ENCODE peak calls at places on chromosome 7, in five cellular contexts. One of them, this sample, is unnamed.

GRCh38 chr7:140541513-140542192 is 62.3 kb upstream of the MKRN1 start:
- DNase-seq in A549: peak; percentile 91
- DNase-seq in AG10803: peak; percentile 88
- DNase-seq in cardiac fibroblast: peak; percentile 92
- DNase-seq in CD8-positive, alpha-beta T cell: no peak
- DNase-seq in this sample: no peak

GRCh38 chr7:27303021-27303420 is 60.4 kb downstream of the EVX1 start:
- DNase-seq in A549: no peak
- DNase-seq in cardiac fibroblast: no peak
- DNase-seq in CD8-positive, alpha-beta T cell: no peak
- DNase-seq in AG10803: peak; percentile 6
- DNase-seq in this sample: no peak

GRCh38 chr7:64888561-64888900 is 14.5 kb upstream of the ZNF273 start:
- DNase-seq in cardiac fibroblast: no peak
- DNase-seq in A549: no peak
- DNase-seq in AG10803: no peak
- DNase-seq in CD8-positive, alpha-beta T cell: no peak
- DNase-seq in this sample: no peak

GRCh38 chr7:100127866-100128601 is 1.3 kb downstream of the MBLAC1 start:
- DNase-seq in A549: no peak
- DNase-seq in CD8-positive, alpha-beta T cell: peak; percentile 29
- DNase-seq in AG10803: no peak
- DNase-seq in cardiac fibroblast: no peak
- DNase-seq in this sample: peak; percentile 46

GRCh38 chr7:31517103-31517502 is 3.2 kb downstream of the ITPRID1 start:
- DNase-seq in CD8-positive, alpha-beta T cell: no peak
- DNase-seq in cardiac fibroblast: no peak
- DNase-seq in A549: no peak
- DNase-seq in AG10803: no peak
- DNase-seq in this sample: no peak

GRCh38 chr7:16099302-16099832 is 322.0 kb downstream of the CRPPA start:
- DNase-seq in A549: no peak
- DNase-seq in CD8-positive, alpha-beta T cell: no peak
- DNase-seq in AG10803: no peak
- DNase-seq in cardiac fibroblast: no peak
- DNase-seq in this sample: no peak

GRCh38 chr7:132783824-132784223 is 207.6 kb upstream of the PLXNA4 start:
- DNase-seq in cardiac fibroblast: peak; percentile 89
- DNase-seq in AG10803: peak; percentile 79
- DNase-seq in A549: peak; percentile 82
- DNase-seq in CD8-positive, alpha-beta T cell: no peak
- DNase-seq in this sample: no peak

GRCh38 chr7:122588621-122589020 is 110.3 kb downstream of the RNF133 start:
- DNase-seq in cardiac fibroblast: peak; percentile 80
- DNase-seq in CD8-positive, alpha-beta T cell: no peak
- DNase-seq in AG10803: peak; percentile 1
- DNase-seq in A549: no peak
- DNase-seq in this sample: no peak

GRCh38 chr7:138752568-138753518 is 45.0 kb upstream of the TMEM213 start:
- DNase-seq in A549: peak; percentile 63
- DNase-seq in CD8-positive, alpha-beta T cell: peak; percentile 99
- DNase-seq in cardiac fibroblast: no peak
- DNase-seq in AG10803: no peak
- DNase-seq in this sample: no peak

GRCh38 chr7:121503730-121504129 is 107.6 kb upstream of the FAM3C start:
- DNase-seq in cardiac fibroblast: no peak
- DNase-seq in AG10803: no peak
- DNase-seq in CD8-positive, alpha-beta T cell: no peak
- DNase-seq in A549: no peak
- DNase-seq in this sample: no peak

GRCh38 chr7:66267249-66267648 is 62.1 kb downstream of the TPST1 start:
- DNase-seq in AG10803: peak; percentile 97
- DNase-seq in CD8-positive, alpha-beta T cell: no peak
- DNase-seq in A549: no peak
- DNase-seq in cardiac fibroblast: peak; percentile 95
- DNase-seq in this sample: no peak

GRCh38 chr7:148162808-148163207 is 427.8 kb upstream of the C7orf33 start:
- DNase-seq in cardiac fibroblast: no peak
- DNase-seq in A549: no peak
- DNase-seq in CD8-positive, alpha-beta T cell: no peak
- DNase-seq in AG10803: no peak
- DNase-seq in this sample: no peak

GRCh38 chr7:117019786-117020604 is 66.7 kb downstream of the ST7 start:
- DNase-seq in cardiac fibroblast: peak; percentile 96
- DNase-seq in CD8-positive, alpha-beta T cell: no peak
- DNase-seq in AG10803: peak; percentile 81
- DNase-seq in A549: peak; percentile 70
- DNase-seq in this sample: no peak

GRCh38 chr7:11786186-11786585 is 45.8 kb downstream of the THSD7A start:
- DNase-seq in AG10803: no peak
- DNase-seq in A549: peak; percentile 90
- DNase-seq in cardiac fibroblast: peak; percentile 56
- DNase-seq in CD8-positive, alpha-beta T cell: no peak
- DNase-seq in this sample: no peak

GRCh38 chr7:112224186-112224585 is 17.7 kb downstream of the ZNF277 start:
- DNase-seq in A549: no peak
- DNase-seq in AG10803: no peak
- DNase-seq in CD8-positive, alpha-beta T cell: no peak
- DNase-seq in cardiac fibroblast: no peak
- DNase-seq in this sample: no peak

GRCh38 chr7:66800591-66800990 is 60.1 kb downstream of the RABGEF1 start:
- DNase-seq in AG10803: no peak
- DNase-seq in cardiac fibroblast: no peak
- DNase-seq in A549: no peak
- DNase-seq in CD8-positive, alpha-beta T cell: no peak
- DNase-seq in this sample: no peak

GRCh38 chr7:154794147-154794780 is 208.7 kb downstream of the PAXIP1 start:
- DNase-seq in cardiac fibroblast: no peak
- DNase-seq in CD8-positive, alpha-beta T cell: no peak
- DNase-seq in A549: no peak
- DNase-seq in AG10803: no peak
- DNase-seq in this sample: no peak

GRCh38 chr7:158576050-158576762 is 11.4 kb downstream of the PTPRN2 start:
- DNase-seq in AG10803: no peak
- DNase-seq in CD8-positive, alpha-beta T cell: no peak
- DNase-seq in A549: no peak
- DNase-seq in cardiac fibroblast: no peak
- DNase-seq in this sample: no peak

GRCh38 chr7:41130596-41131236 is 572.2 kb downstream of the INHBA start:
- DNase-seq in A549: no peak
- DNase-seq in CD8-positive, alpha-beta T cell: no peak
- DNase-seq in AG10803: no peak
- DNase-seq in cardiac fibroblast: no peak
- DNase-seq in this sample: no peak

GRCh38 chr7:116610210-116610609 is 61.8 kb upstream of the MET start:
- DNase-seq in A549: no peak
- DNase-seq in AG10803: peak; percentile 49
- DNase-seq in CD8-positive, alpha-beta T cell: no peak
- DNase-seq in cardiac fibroblast: peak; percentile 73
- DNase-seq in this sample: no peak

GRCh38 chr7:124155400-124156022 is 122.6 kb upstream of the TMEM229A start:
- DNase-seq in A549: peak; percentile 29
- DNase-seq in cardiac fibroblast: peak; percentile 42
- DNase-seq in AG10803: peak; percentile 27
- DNase-seq in CD8-positive, alpha-beta T cell: no peak
- DNase-seq in this sample: no peak

GRCh38 chr7:27030393-27031001 is 65.3 kb downstream of the HOXA1 start:
- DNase-seq in cardiac fibroblast: no peak
- DNase-seq in AG10803: no peak
- DNase-seq in CD8-positive, alpha-beta T cell: no peak
- DNase-seq in A549: no peak
- DNase-seq in this sample: no peak

GRCh38 chr7:5557920-5558401 is 134.3 kb upstream of the TNRC18 start:
- DNase-seq in AG10803: peak; percentile 47
- DNase-seq in CD8-positive, alpha-beta T cell: no peak
- DNase-seq in cardiac fibroblast: peak; percentile 51
- DNase-seq in A549: no peak
- DNase-seq in this sample: no peak

GRCh38 chr7:105389889-105390288 is 1.2 kb upstream of the SRPK2 start:
- DNase-seq in A549: no peak
- DNase-seq in cardiac fibroblast: no peak
- DNase-seq in AG10803: no peak
- DNase-seq in CD8-positive, alpha-beta T cell: no peak
- DNase-seq in this sample: no peak

GRCh38 chr7:20197837-20198236 is 19.3 kb downstream of the MACC1 start:
- DNase-seq in A549: peak; percentile 7
- DNase-seq in CD8-positive, alpha-beta T cell: no peak
- DNase-seq in cardiac fibroblast: no peak
- DNase-seq in AG10803: no peak
- DNase-seq in this sample: no peak
- TF ChIP-seq CTCF in A549: no peak
- TF ChIP-seq CTCF in CD8-positive, alpha-beta T cell: no peak
- TF ChIP-seq CTCF in cardiac fibroblast: peak; percentile 39
- TF ChIP-seq CTCF in AG10803: peak; percentile 32
- TF ChIP-seq CTCF in this sample: peak; percentile 75

GRCh38 chr7:108000875-108001758 is 1.8 kb downstream of the LAMB1 start:
- DNase-seq in cardiac fibroblast: peak; percentile 59
- DNase-seq in AG10803: no peak
- DNase-seq in A549: peak; percentile 83
- DNase-seq in CD8-positive, alpha-beta T cell: no peak
- DNase-seq in this sample: no peak
- TF ChIP-seq CTCF in cardiac fibroblast: peak; percentile 23
- TF ChIP-seq CTCF in AG10803: no peak
- TF ChIP-seq CTCF in A549: peak; percentile 45
- TF ChIP-seq CTCF in CD8-positive, alpha-beta T cell: no peak
- TF ChIP-seq CTCF in this sample: no peak

GRCh38 chr7:70893985-70894722 is 237.8 kb upstream of the GALNT17 start:
- DNase-seq in CD8-positive, alpha-beta T cell: no peak
- DNase-seq in AG10803: no peak
- DNase-seq in A549: no peak
- DNase-seq in cardiac fibroblast: no peak
- DNase-seq in this sample: no peak
- TF ChIP-seq CTCF in CD8-positive, alpha-beta T cell: no peak
- TF ChIP-seq CTCF in AG10803: no peak
- TF ChIP-seq CTCF in A549: no peak
- TF ChIP-seq CTCF in cardiac fibroblast: no peak
- TF ChIP-seq CTCF in this sample: no peak

DNA sequence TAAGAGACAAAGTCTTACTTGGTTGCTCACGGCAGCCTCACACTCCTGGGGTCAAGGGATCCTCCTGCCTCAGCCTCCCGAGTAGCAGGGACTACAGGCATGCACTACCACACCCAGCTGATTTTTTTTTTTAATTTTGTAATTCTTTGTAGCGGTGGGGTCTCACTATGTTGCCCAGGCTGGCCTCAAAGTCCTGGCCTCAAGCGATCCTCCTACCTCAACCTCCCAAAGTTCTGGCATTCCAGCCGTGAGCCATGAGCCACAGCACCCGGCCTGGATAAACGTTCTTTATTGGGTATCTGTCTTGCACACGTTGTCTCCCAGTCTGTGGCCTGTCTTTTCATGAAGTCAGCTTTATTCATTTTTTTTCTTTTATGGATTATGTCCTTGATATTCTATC is 636.1 kb upstream of the FOXK1 start:
- DNase-seq in CD8-positive, alpha-beta T cell: no peak
- DNase-seq in cardiac fibroblast: no peak
- DNase-seq in AG10803: no peak
- DNase-seq in A549: no peak
- DNase-seq in this sample: no peak
- TF ChIP-seq CTCF in CD8-positive, alpha-beta T cell: no peak
- TF ChIP-seq CTCF in cardiac fibroblast: no peak
- TF ChIP-seq CTCF in AG10803: no peak
- TF ChIP-seq CTCF in A549: no peak
- TF ChIP-seq CTCF in this sample: no peak

GRCh38 chr7:51785806-51786205 is 469.2 kb upstream of the COBL start:
- DNase-seq in cardiac fibroblast: no peak
- DNase-seq in CD8-positive, alpha-beta T cell: no peak
- DNase-seq in A549: no peak
- DNase-seq in AG10803: no peak
- DNase-seq in this sample: no peak

GRCh38 chr7:51786284-51786683 is 469.7 kb upstream of the COBL start:
- DNase-seq in cardiac fibroblast: no peak
- DNase-seq in AG10803: no peak
- DNase-seq in CD8-positive, alpha-beta T cell: no peak
- DNase-seq in A549: no peak
- DNase-seq in this sample: no peak

GRCh38 chr7:51785171-51785570 is 468.6 kb upstream of the COBL start:
- DNase-seq in A549: no peak
- DNase-seq in AG10803: no peak
- DNase-seq in CD8-positive, alpha-beta T cell: no peak
- DNase-seq in cardiac fibroblast: no peak
- DNase-seq in this sample: no peak

DNA sequence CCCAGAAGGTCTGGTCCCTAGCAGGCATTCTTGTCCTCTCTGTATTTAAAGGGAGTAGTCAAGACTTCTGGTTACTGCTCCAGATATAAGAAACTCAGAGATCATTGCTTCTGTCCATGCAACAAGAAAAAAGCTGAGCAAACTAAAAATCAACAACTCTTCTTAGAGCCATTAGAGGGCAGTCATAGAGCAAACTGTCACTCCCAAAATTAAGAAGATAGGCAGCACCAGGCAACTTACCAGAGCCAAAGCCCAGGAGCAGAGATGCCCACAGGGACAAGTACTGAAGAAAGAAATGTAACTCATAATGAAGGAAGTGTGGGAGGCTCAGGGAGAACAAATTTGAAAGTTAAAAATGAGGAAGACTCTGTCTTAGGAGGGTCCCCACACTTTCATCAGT is 472.9 kb upstream of the COBL start:
- DNase-seq in AG10803: no peak
- DNase-seq in cardiac fibroblast: no peak
- DNase-seq in CD8-positive, alpha-beta T cell: no peak
- DNase-seq in A549: no peak
- DNase-seq in this sample: no peak
- TF ChIP-seq CTCF in AG10803: no peak
- TF ChIP-seq CTCF in cardiac fibroblast: no peak
- TF ChIP-seq CTCF in CD8-positive, alpha-beta T cell: no peak
- TF ChIP-seq CTCF in A549: no peak
- TF ChIP-seq CTCF in this sample: no peak

GRCh38 chr7:75033064-75033463 is 40.5 kb downstream of the RCC1L start:
- DNase-seq in CD8-positive, alpha-beta T cell: no peak
- DNase-seq in cardiac fibroblast: peak; percentile 11
- DNase-seq in A549: peak; percentile 44
- DNase-seq in AG10803: no peak
- DNase-seq in this sample: no peak
- TF ChIP-seq CTCF in CD8-positive, alpha-beta T cell: no peak
- TF ChIP-seq CTCF in cardiac fibroblast: peak; percentile 34
- TF ChIP-seq CTCF in A549: no peak
- TF ChIP-seq CTCF in AG10803: peak; percentile 12
- TF ChIP-seq CTCF in this sample: no peak

DNA sequence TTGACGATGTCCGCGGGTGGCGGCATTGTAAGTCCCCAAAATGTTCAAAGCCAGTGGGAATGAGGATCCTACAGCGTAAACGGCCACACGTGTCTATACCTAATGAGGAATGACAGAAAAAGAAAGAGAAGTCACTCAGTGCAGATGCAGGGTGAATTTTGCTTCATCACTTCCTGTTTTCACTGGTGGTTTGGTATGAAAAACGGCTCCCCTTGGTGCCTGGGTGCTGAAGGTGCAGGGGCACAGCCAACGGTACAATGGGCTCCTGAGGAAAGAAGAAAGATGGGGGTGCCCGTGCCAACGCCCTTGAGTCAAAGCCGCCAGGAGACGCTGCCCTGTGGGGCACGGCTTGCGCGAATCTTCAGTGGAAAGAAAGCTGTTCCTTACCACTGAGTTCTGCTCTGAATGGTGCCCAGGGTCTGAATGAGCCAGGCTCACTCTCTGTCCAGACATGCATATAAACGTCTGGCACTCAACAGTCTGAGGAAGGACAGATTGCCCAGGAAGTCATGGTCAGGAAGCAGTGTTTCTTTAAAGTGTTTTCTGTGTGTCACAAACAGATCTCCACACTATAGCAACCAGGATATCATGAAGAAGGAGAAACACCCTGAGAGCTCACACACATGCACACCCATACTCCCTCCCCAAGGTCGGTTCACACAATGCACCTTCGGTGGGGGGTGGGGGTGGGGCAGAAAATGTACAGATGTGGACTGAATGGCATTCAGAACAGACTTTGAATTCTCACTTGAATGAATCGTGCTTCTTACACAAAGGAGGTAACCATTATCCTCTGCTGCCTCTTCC is 105.8 kb downstream of the ELMO1 start:
- DNase-seq in AG10803: no peak
- DNase-seq in CD8-positive, alpha-beta T cell: peak; percentile 80
- DNase-seq in cardiac fibroblast: no peak
- DNase-seq in A549: no peak
- DNase-seq in this sample: peak; percentile 70
- TF ChIP-seq CTCF in AG10803: no peak
- TF ChIP-seq CTCF in CD8-positive, alpha-beta T cell: peak; percentile 43
- TF ChIP-seq CTCF in cardiac fibroblast: no peak
- TF ChIP-seq CTCF in A549: no peak
- TF ChIP-seq CTCF in this sample: peak; percentile 33